ENCODE peak calls at places on chromosomes 3 and 15, in five cellular contexts. R, O, E, S and V are unnamed samples.

GRCh38 chr3:107429330-107430181 is 52.3 kb downstream of the CCDC54 start:
- DNase-seq in S (peak), R (peak), O (peak), E (peak), V (peak)

GRCh38 chr3:57064615-57065014 is 4.2 kb downstream of the SPATA12 start:
- DNase-seq in R (no peak), S (no peak), E (no peak), O (no peak), V (no peak)

GRCh38 chr15:75348034-75348562 is 1.3 kb downstream of the NEIL1 start:
- DNase-seq in E (no peak), R (no peak), S (no peak), O (no peak), V (no peak)

GRCh38 chr15:52208306-52208946 is 17.2 kb upstream of the GNB5 start:
- DNase-seq in E (peak), O (peak), S (peak), R (peak), V (peak)

GRCh38 chr3:156448300-156448699 is 106.6 kb downstream of the SSR3 start:
- DNase-seq in R (peak), O (peak), S (peak), E (peak), V (peak)

GRCh38 chr3:39809995-39810595 is 686 bp downstream of the MYRIP start:
- DNase-seq in R (no peak), O (no peak), E (peak), S (no peak), V (no peak)

GRCh38 chr3:192812736-192813383 is 85.5 kb upstream of the FGF12 start:
- DNase-seq in S (peak), E (no peak), O (peak), R (no peak), V (no peak)

GRCh38 chr3:49012441-49013017 is 5.3 kb downstream of the WDR6 start:
- DNase-seq in R (no peak), E (no peak), S (no peak), O (no peak), V (no peak)

GRCh38 chr3:29708884-29709283 is 428.0 kb downstream of the RBMS3 start:
- DNase-seq in O (no peak), S (no peak), R (no peak), E (no peak), V (no peak)